ENCODE peak calls at places on chromosomes 4 and X, in four cellular contexts. Q, D, M and J are unnamed samples.

GRCh38 chr4:101259876-101260275 is 87.5 kb downstream of the PPP3CA start:
- DNase-seq in Q (no peak), D (peak; percentile 10), M (no peak), J (no peak)

GRCh38 chr4:134544303-134544761 is 342.7 kb upstream of the PABPC4L start:
- DNase-seq in Q (no peak), D (no peak), M (peak; percentile 24), J (no peak)

GRCh38 chr4:111204807-111205206 is 581.9 kb upstream of the PITX2 start:
- DNase-seq in Q (no peak), D (no peak), M (no peak), J (no peak)

GRCh38 chr4:153538408-153539057 is 72.4 kb downstream of the TMEM131L start:
- DNase-seq in Q (no peak), D (no peak), M (peak; percentile 35), J (no peak)

GRCh38 chr4:16248605-16249004 is 22.3 kb upstream of the TAPT1 start:
- DNase-seq in Q (no peak), D (no peak), M (no peak), J (no peak)

GRCh38 chr4:90198086-90198847 is 71.1 kb downstream of the CCSER1 start:
- DNase-seq in Q (no peak), D (no peak), M (no peak), J (no peak)

GRCh38 chrX:13013353-13014110 is 30.9 kb downstream of the FAM9C start:
- DNase-seq in Q (no peak), D (no peak), M (peak; percentile 40), J (no peak)

GRCh38 chr4:38313175-38313574 is 350.8 kb upstream of the KLF3 start:
- DNase-seq in Q (no peak), D (no peak), M (no peak), J (no peak)

GRCh38 chr4:124133753-124134152 is 578.8 kb downstream of the ANKRD50 start:
- DNase-seq in Q (no peak), D (no peak), M (no peak), J (no peak)

GRCh38 chrX:73930300-73930699 is 367.3 kb downstream of the CHIC1 start:
- DNase-seq in Q (no peak), D (no peak), M (no peak), J (no peak)

GRCh38 chr4:118727360-118727759 is 42.2 kb downstream of the METTL14 start:
- DNase-seq in Q (no peak), D (no peak), M (no peak), J (no peak)

GRCh38 chr4:102295153-102295862 is 50.0 kb downstream of the SLC39A8 start:
- DNase-seq in Q (no peak), D (no peak), M (no peak), J (no peak)

GRCh38 chr4:38279650-38280322 is 319.6 kb downstream of the PTTG2 start:
- DNase-seq in Q (no peak), D (no peak), M (no peak), J (no peak)

GRCh38 chr4:87419578-87420249 is 2.7 kb upstream of the NUDT9 start:
- DNase-seq in Q (no peak), D (no peak), M (no peak), J (no peak)

GRCh38 chrX:9668537-9668936 is 97.1 kb downstream of the GPR143 start:
- DNase-seq in Q (no peak), D (no peak), M (no peak), J (no peak)

GRCh38 chrX:142616636-142617035 is 409.1 kb upstream of the SPANXN4 start:
- DNase-seq in Q (no peak), D (no peak), M (no peak), J (no peak)

GRCh38 chrX:150226223-150226965 is 136.7 kb upstream of the MAMLD1 start:
- DNase-seq in Q (no peak), D (no peak), M (no peak), J (no peak)

GRCh38 chr4:71711985-71712348 is 71.9 kb downstream of the GC start:
- DNase-seq in Q (no peak), D (no peak), M (no peak), J (no peak)

GRCh38 chr4:155564880-155565279 is 101.8 kb upstream of the GUCY1A1 start:
- DNase-seq in Q (no peak), D (no peak), M (no peak), J (no peak)

DNA sequence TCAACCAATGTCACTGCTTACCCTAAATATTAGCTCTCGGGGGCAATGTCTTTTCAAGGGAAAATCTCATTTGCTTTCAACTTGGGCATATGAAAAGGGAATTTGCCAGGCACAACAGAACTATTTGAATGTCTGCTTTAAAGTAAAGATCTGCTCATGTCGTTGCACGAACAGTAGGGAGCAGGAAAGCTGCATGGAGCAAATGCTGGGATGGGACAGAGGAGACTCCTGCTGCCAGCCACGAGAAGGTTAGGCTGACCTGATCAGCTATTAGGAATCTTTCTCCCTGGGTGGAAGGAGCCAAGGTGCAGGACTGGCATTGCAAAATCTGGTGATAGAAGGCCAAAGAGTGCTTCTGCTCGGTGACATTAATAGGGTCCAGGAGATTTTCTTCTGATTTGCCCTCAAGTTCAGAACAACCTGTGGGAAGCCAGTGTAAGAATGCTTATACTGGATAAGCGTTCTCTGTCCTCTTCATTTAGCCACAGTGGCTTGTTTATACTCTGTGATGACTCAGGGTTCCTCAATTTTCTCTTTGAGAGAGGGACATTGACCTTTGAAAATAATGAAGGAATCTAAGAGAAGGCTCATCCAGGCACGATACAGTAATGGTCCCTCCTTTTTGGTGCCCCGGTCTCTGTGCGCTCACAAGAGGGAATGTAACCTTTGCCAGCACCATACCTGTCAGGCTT is 22.9 kb downstream of the FHL1 start:
- DNase-seq in Q (no peak), D (no peak), M (peak; percentile 71), J (no peak)
- TF ChIP-seq CTCF in Q (no peak), D (no peak), M (peak; percentile 68), J (no peak)

GRCh38 chrX:31036895-31037294 is 34.9 kb downstream of the FTHL17 start:
- DNase-seq in Q (no peak), D (peak; percentile 23), M (peak; percentile 40), J (no peak)
- TF ChIP-seq CTCF in Q (peak; percentile 64), D (no peak), M (peak; percentile 75), J (no peak)

GRCh38 chr4:69829678-69830077 is 30.3 kb downstream of the SULT1E1 start:
- DNase-seq in Q (no peak), D (no peak), M (no peak), J (no peak)
- TF ChIP-seq CTCF in Q (no peak), D (no peak), M (no peak), J (no peak)

DNA sequence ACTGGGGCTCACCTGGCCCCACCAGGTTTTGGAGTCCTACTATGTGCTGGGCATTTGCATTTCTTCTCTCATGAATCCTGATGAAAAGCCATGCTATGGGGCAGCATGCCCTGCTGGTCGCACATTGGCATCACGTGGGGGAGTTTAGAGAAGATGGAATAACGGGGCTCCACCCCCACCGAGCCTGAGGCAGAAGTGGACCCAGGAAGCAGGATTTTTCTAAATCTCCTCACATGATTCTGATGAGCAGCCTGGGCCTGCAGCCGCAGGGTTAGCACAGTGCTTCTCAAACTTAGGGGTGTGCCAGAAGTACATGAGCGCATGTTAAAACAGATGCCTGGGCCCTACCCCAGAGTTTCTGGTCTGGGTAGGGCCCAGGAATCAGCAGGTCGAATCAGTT is 4.6 kb upstream of the SORCS2 start:
- DNase-seq in Q (no peak), D (no peak), M (no peak), J (no peak)
- TF ChIP-seq CTCF in Q (no peak), D (no peak), M (no peak), J (no peak)

GRCh38 chr4:7108046-7108625 is 40.3 kb upstream of the GRPEL1 start:
- DNase-seq in Q (no peak), D (no peak), M (no peak), J (no peak)
- TF ChIP-seq CTCF in Q (no peak), D (no peak), M (no peak), J (no peak)

DNA sequence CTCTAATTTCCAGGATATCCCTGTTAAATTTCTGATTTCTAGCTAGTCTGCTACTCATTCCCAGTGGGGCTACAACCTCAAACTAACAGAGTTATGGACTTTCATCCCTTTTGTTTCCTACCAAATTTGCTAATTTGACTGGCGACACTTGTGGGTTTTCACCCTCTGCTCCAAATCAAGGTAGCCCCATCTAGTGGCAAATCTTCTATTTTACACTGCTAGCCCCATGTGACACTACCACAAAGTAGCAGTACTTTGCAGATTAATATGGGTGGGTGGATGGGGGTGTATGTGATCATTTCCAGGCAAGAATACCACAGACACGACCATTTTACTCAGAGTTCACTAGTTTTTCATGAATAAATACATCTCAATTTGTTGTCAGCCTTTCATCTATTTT is 150.3 kb downstream of the MSL3 start:
- DNase-seq in Q (no peak), D (peak; percentile 21), M (no peak), J (no peak)
- TF ChIP-seq CTCF in Q (peak; percentile 52), D (no peak), M (peak; percentile 47), J (no peak)

DNA sequence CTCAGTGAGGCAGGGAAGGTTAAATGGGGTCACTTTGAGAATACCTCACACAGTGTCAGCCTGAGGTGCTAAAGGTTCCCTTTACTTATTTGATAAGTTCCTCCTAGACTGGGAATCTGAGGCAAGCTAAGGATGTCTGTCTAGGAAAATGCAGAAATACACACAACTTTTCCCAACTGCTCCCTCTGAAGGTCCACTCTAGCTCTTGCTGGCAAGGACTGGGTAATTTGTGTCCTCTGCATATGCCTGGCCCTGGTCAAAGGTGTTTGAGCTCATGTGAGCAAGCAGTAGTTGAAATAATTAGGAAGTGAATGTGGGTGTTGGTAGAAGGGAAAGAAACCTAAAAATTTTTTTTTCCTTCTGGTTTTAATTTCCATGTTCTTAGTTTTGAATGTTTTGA is 21.3 kb downstream of the TXLNG start:
- DNase-seq in Q (no peak), D (no peak), M (peak; percentile 37), J (no peak)
- TF ChIP-seq CTCF in Q (peak; percentile 47), D (no peak), M (peak; percentile 57), J (no peak)